ENCODE peak calls at places on chromosomes 2 and 18, in eight cellular contexts. I is left ventricle myocardium inferior, Y is HFF-Myc, W is HCT116, O is AG09309, S is stomach, G is coronary artery, B is fibroblast of lung. X is an unnamed sample.

GRCh38 chr2:22078701-22079100 is 954.9 kb downstream of the TDRD15 start:
- DNase-seq in I (no peak), Y (no peak), W (no peak), O (no peak), S (no peak), G (no peak), B (no peak), X (no peak)

GRCh38 chr18:9595197-9595596 is 19.2 kb downstream of the PPP4R1 start:
- DNase-seq in I (no peak), Y (no peak), W (no peak), O (no peak), S (no peak), G (no peak), B (peak; percentile 63), X (peak; percentile 66)

GRCh38 chr2:23655862-23656596 is 270.9 kb downstream of the ATAD2B start:
- DNase-seq in I (no peak), Y (no peak), W (no peak), O (no peak), S (no peak), G (no peak), B (peak; percentile 30), X (no peak)

GRCh38 chr2:98315957-98316356 is 30.3 kb upstream of the CNGA3 start:
- DNase-seq in I (no peak), Y (no peak), W (no peak), O (no peak), S (no peak), G (no peak), B (no peak), X (no peak)

GRCh38 chr2:148231858-148232257 is 211.0 kb downstream of the MBD5 start:
- DNase-seq in I (no peak), Y (no peak), W (no peak), O (no peak), S (no peak), G (no peak), B (no peak), X (no peak)

GRCh38 chr2:6877402-6878305 is at the start of gene RSAD2:
- DNase-seq in I (no peak), Y (no peak), W (no peak), O (peak; percentile 5), S (peak; percentile 40), G (no peak), B (peak; percentile 34), X (peak; percentile 79)

GRCh38 chr18:3183103-3183717 is 36.6 kb downstream of the MYOM1 start:
- DNase-seq in I (no peak), Y (no peak), W (no peak), O (no peak), S (no peak), G (no peak), B (no peak), X (no peak)

GRCh38 chr2:41989503-41990180 is 58.2 kb upstream of the PKDCC start:
- DNase-seq in I (no peak), Y (no peak), W (no peak), O (no peak), S (no peak), G (no peak), B (no peak), X (peak; percentile 76)

GRCh38 chr2:141555876-141556470 is 574.8 kb downstream of the LRP1B start:
- DNase-seq in I (no peak), Y (no peak), W (no peak), O (no peak), S (no peak), G (no peak), B (no peak), X (no peak)

GRCh38 chr2:105848367-105848766 is 103.7 kb downstream of the NCK2 start:
- DNase-seq in I (no peak), Y (no peak), W (no peak), O (no peak), S (no peak), G (no peak), B (no peak), X (peak; percentile 23)

GRCh38 chr18:49562481-49563129 is 748 bp downstream of the LIPG start:
- DNase-seq in I (no peak), Y (no peak), W (no peak), O (no peak), S (no peak), G (no peak), B (no peak), X (peak; percentile 31)

GRCh38 chr18:49561377-49562193 is at the start of gene LIPG:
- DNase-seq in I (no peak), Y (peak; percentile 71), W (peak; percentile 57), O (no peak), S (peak; percentile 61), G (no peak), B (peak; percentile 77), X (peak; percentile 76)

GRCh38 chr18:49560277-49561126 is 1.4 kb upstream of the LIPG start:
- DNase-seq in I (no peak), Y (no peak), W (no peak), O (no peak), S (no peak), G (no peak), B (no peak), X (no peak)

GRCh38 chr18:49563130-49563540 is 1.3 kb downstream of the LIPG start:
- DNase-seq in I (no peak), Y (no peak), W (peak; percentile 33), O (no peak), S (no peak), G (no peak), B (no peak), X (peak; percentile 50)

GRCh38 chr18:49561127-49561376 is 805 bp upstream of the LIPG start:
- DNase-seq in I (no peak), Y (no peak), W (no peak), O (no peak), S (no peak), G (no peak), B (no peak), X (no peak)
- H3K4me3 ChIP-seq in I (peak overlapping the region; percentile 57), Y (peak overlapping the region; percentile 53), W (peak overlapping the region; percentile 50), O (peak overlapping the region; percentile 36), S (peak overlapping the region; percentile 52), G (peak overlapping the region; percentile 71), B (peak overlapping the region; percentile 27), X (peak overlapping the region; percentile 61)

GRCh38 chr2:36889782-36890181 is 76.6 kb downstream of the STRN start:
- DNase-seq in I (no peak), Y (peak; percentile 89), W (peak; percentile 36), O (peak; percentile 88), S (no peak), G (no peak), B (peak; percentile 96), X (peak; percentile 94)
- TF ChIP-seq CTCF in I (no peak), Y (no peak), W (no peak), O (no peak), S (no peak), G (no peak), B (no peak), X (no peak)

DNA sequence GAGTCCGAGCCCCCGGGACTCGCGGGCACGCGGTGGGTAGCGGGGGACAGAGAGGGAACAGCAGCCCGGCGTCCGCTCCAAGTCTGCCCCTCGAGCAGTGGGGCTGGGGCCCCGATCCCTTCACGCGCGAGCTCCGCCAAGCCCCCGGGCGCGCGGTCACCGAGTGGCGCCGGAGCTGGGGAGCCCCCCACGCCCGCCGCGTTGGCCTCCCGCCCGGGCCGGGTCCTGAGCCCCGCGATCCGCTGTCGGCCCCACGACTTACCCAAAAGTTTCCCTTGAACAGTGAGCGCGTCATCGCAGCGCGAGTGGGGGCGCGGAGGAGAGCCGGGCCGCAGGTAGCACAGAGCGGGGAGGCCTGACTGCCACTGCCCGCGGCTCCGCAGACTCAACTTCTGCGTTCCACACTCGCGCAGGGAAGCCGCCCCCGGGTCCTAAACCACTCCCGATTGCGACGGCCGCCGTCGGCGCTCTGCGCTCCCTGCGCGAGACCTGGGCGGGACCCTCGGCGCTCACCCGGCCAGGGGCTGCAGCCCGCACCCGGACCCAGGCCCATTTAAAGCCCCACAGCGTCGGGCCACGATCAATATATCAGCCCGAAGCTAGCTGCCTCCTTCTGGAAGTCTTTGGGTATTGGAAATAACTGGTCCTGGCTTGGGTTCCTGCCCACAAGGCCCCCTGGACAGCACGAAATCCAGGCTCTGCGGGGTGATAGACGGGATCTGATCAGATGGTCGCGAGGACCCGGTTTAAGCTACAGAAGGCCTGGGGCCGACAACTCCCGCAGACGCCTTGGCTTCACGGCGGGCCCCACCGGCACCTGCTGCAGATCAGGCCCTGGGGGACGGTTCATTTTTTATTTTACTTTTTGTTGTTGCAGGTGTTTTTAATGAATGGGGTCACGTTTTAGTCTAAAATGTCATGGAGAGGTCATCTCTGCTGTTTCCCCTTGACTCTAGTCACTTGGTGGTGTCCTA is at the start of gene PSTPIP2:
- DNase-seq in I (peak; percentile 71), Y (no peak), W (peak; percentile 22), O (no peak), S (peak; percentile 81), G (peak; percentile 78), B (peak; percentile 55), X (peak; percentile 67)
- H3K4me3 ChIP-seq in I (peak within 1 kb of the TSS; percentile 76), Y (peak within 1 kb of the TSS; percentile 81), W (peak within 1 kb of the TSS; percentile 78), O (peak within 1 kb of the TSS; percentile 70), S (peak within 1 kb of the TSS; percentile 94), G (peak within 1 kb of the TSS; percentile 99), B (peak within 1 kb of the TSS; percentile 80), X (peak within 1 kb of the TSS; percentile 78)

GRCh38 chr2:230864122-230864604 is 579 bp upstream of the ITM2C start:
- DNase-seq in I (no peak), Y (no peak), W (no peak), O (no peak), S (no peak), G (no peak), B (no peak), X (no peak)

GRCh38 chr2:230866704-230867561 is 2.2 kb downstream of the ITM2C start:
- DNase-seq in I (no peak), Y (no peak), W (no peak), O (no peak), S (peak; percentile 57), G (no peak), B (peak; percentile 26), X (no peak)

GRCh38 chr2:230865324-230865765 is 603 bp downstream of the ITM2C start:
- DNase-seq in I (no peak), Y (no peak), W (no peak), O (no peak), S (no peak), G (no peak), B (no peak), X (no peak)

GRCh38 chr2:230864605-230865323 is at the start of gene ITM2C:
- DNase-seq in I (peak; percentile 67), Y (peak; percentile 21), W (peak; percentile 27), O (no peak), S (peak; percentile 75), G (no peak), B (peak; percentile 66), X (peak; percentile 53)

DNA sequence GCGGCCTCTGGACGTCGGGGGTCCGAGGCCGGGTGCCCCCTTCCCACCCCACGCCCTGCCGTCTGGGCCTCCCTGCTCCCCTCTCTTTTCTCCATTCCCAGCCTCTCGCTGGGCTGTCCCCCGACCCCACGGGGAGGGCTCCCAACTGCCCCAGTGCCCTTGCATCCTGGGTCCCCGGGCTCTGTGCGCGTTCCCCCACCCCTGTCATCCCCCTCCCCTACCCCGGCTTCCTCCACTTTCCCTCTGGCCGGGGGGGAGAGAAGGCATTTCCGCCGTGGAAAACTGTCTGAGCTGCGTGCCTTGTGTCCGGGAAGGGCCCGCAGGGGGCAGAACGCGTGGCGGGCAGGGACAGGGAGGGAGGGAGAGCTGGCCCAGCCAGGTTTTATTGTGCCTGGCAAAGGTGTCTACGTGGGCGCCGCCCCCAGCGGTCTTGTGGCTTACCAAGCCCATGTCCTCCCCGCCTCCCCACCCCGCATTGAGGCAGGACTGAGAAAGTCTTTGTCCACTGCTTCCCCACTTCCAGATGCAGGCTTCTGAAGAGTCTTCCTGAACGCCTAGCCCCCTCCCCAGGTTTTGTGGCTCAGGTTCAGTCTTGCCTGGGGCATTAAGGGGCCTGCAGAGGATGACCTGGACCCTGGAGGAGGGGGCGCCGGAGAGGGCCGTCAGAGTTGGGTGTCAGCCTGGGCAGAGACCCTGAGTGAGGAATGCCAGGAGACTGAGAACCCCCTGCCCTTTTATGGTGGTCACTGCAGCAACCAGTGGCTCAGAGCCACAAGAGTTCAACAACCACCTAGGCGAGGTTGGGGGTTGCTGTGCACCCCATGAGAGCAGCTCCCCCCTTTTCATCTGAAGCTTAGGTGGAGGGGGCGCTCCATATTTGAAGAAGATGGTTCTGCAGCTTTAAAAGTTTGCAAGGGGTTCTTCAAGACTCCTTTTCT is 1.3 kb downstream of the ITM2C start:
- DNase-seq in I (no peak), Y (no peak), W (no peak), O (no peak), S (peak; percentile 54), G (no peak), B (no peak), X (peak; percentile 28)
- TF ChIP-seq CTCF in I (no peak), Y (no peak), W (no peak), O (peak; percentile 22), S (no peak), G (no peak), B (no peak), X (peak; percentile 34)

X was measured in choroid plexus epithelial cell.